ENCODE peak calls at places on chromosome 13, in five cellular contexts. U is activated T-cell treated with anti-CD3 and anti-CD28 coated beads for 24 hours, W is foreskin fibroblast, M is endothelial cell, L is C1 segment of cervical spinal cord. A is an unnamed sample.
A peak's percentile ranks its signal among the peaks of the same experiment; 100 is the strongest.

GRCh38 chr13:49214917-49215376 is 5.2 kb upstream of the MLNR start:
- DNase-seq in U (peak; percentile 31), W (no peak), M (no peak), L (no peak), A (no peak)

GRCh38 chr13:27839809-27840467 is 47.7 kb downstream of the GSX1 start:
- DNase-seq in U (no peak), W (no peak), M (no peak), L (no peak), A (no peak)

GRCh38 chr13:110593430-110594130 is 21.8 kb upstream of the NAXD start:
- DNase-seq in U (no peak), W (no peak), M (no peak), L (no peak), A (no peak)

GRCh38 chr13:62375653-62376052 is 960.0 kb upstream of the PCDH20 start:
- DNase-seq in U (no peak), W (no peak), M (no peak), L (no peak), A (no peak)

GRCh38 chr13:53068841-53069520 is 40.4 kb downstream of the OLFM4 start:
- DNase-seq in U (no peak), W (no peak), M (no peak), L (no peak), A (peak; percentile 73)

GRCh38 chr13:30340367-30341184 is 33.2 kb upstream of the KATNAL1 start:
- DNase-seq in U (no peak), W (peak; percentile 92), M (no peak), L (no peak), A (no peak)

GRCh38 chr13:39712626-39713025 is 57.2 kb downstream of the COG6 start:
- DNase-seq in U (no peak), W (no peak), M (no peak), L (no peak), A (no peak)

GRCh38 chr13:44857061-44857460 is 132.2 kb downstream of the NUFIP1 start:
- DNase-seq in U (no peak), W (no peak), M (no peak), L (no peak), A (no peak)

GRCh38 chr13:60009300-60010248 is 154.2 kb downstream of the DIAPH3 start:
- DNase-seq in U (no peak), W (no peak), M (no peak), L (no peak), A (no peak)

GRCh38 chr13:106507560-106508274 is 27.7 kb downstream of the EFNB2 start:
- DNase-seq in U (no peak), W (peak; percentile 86), M (no peak), L (no peak), A (no peak)

GRCh38 chr13:33092422-33092987 is 76.3 kb downstream of the KL start:
- DNase-seq in U (no peak), W (no peak), M (no peak), L (no peak), A (no peak)

GRCh38 chr13:75857291-75857690 is 221.2 kb downstream of the LMO7 start:
- DNase-seq in U (no peak), W (no peak), M (no peak), L (no peak), A (no peak)

GRCh38 chr13:110499621-110500281 is 61.8 kb downstream of the RAB20 start:
- DNase-seq in U (no peak), W (peak; percentile 66), M (no peak), L (no peak), A (peak; percentile 45)

GRCh38 chr13:53189162-53189561 is 160.5 kb downstream of the OLFM4 start:
- DNase-seq in U (no peak), W (no peak), M (no peak), L (no peak), A (no peak)

GRCh38 chr13:113183450-113184129 is 24.9 kb downstream of the PCID2 start:
- DNase-seq in U (no peak), W (no peak), M (no peak), L (no peak), A (no peak)

GRCh38 chr13:27704681-27705080 is 83.0 kb downstream of the POLR1D start:
- DNase-seq in U (no peak), W (no peak), M (no peak), L (no peak), A (no peak)

GRCh38 chr13:52695856-52696255 is 43.2 kb downstream of the SUGT1 start:
- DNase-seq in U (peak; percentile 1), W (peak; percentile 37), M (no peak), L (no peak), A (no peak)

GRCh38 chr13:46894534-46894906 is 2.3 kb downstream of the HTR2A start:
- DNase-seq in U (no peak), W (no peak), M (no peak), L (no peak), A (no peak)

GRCh38 chr13:58190578-58190977 is 559.0 kb downstream of the PCDH17 start:
- DNase-seq in U (no peak), W (no peak), M (peak; percentile 31), L (no peak), A (no peak)

GRCh38 chr13:42832341-42833153 is 51.2 kb downstream of the FAM216B start:
- DNase-seq in U (no peak), W (peak; percentile 94), M (no peak), L (no peak), A (no peak)

GRCh38 chr13:29718694-29719093 is 123.2 kb upstream of the SLC7A1 start:
- DNase-seq in U (no peak), W (no peak), M (no peak), L (no peak), A (no peak)

GRCh38 chr13:28376604-28377003 is 118.3 kb downstream of the FLT1 start:
- DNase-seq in U (no peak), W (no peak), M (no peak), L (no peak), A (no peak)

GRCh38 chr13:31192306-31192705 is 7.5 kb upstream of the B3GLCT start:
- DNase-seq in U (no peak), W (no peak), M (no peak), L (peak; percentile 9), A (no peak)